ENCODE peak calls at places on chromosomes 7 and 10, in eight cellular contexts. Q is upper lobe of right lung, R is cardiac muscle cell, C is brain microvascular endothelial cell, Z is epithelial cell of esophagus, V is IMR-90, A is AG10803, S is left ventricle myocardium inferior. M is an unnamed sample.

GRCh38 chr7:158820656-158821055 is 8.7 kb downstream of the ESYT2 start:
- DNase-seq in Q (no peak), C (no peak), S (no peak), V (peak), A (no peak), R (no peak), Z (no peak), M (no peak)

GRCh38 chr10:13877154-13877909 is 290.6 kb downstream of the PRPF18 start:
- DNase-seq in Q (peak), R (no peak), V (peak), C (no peak), S (peak), Z (no peak), A (peak), M (no peak)

GRCh38 chr10:6089334-6090219 is 743 bp downstream of the RBM17 start:
- DNase-seq in S (no peak), Z (peak), R (peak), V (no peak), C (no peak), A (peak), Q (peak), M (peak)

GRCh38 chr10:31059323-31059722 is 27.7 kb upstream of the ZNF438 start:
- DNase-seq in Q (no peak), Z (peak), C (no peak), A (no peak), S (no peak), V (no peak), R (no peak), M (no peak)

GRCh38 chr10:125982256-125982948 is 86.0 kb downstream of the FANK1 start:
- DNase-seq in Q (no peak), S (no peak), Z (peak), A (peak), C (peak), V (peak), R (peak), M (peak)

GRCh38 chr7:92736870-92737269 is 99.5 kb downstream of the CDK6 start:
- DNase-seq in S (no peak), Z (no peak), A (no peak), C (no peak), R (no peak), Q (no peak), V (no peak), M (no peak)

GRCh38 chr10:28459453-28460144 is 73.3 kb upstream of the WAC start:
- DNase-seq in Z (no peak), V (no peak), R (no peak), Q (no peak), A (no peak), S (no peak), C (no peak), M (no peak)

GRCh38 chr7:103528152-103528551 is 82.1 kb upstream of the SLC26A5 start:
- DNase-seq in S (no peak), Z (no peak), A (no peak), R (no peak), Q (no peak), C (no peak), V (peak), M (no peak)

GRCh38 chr7:73799282-73800141 is 29.4 kb upstream of the CLDN3 start:
- DNase-seq in C (no peak), S (no peak), Z (peak), R (no peak), V (no peak), A (no peak), Q (no peak), M (peak)

GRCh38 chr7:140691368-140692045 is 5.0 kb upstream of the NDUFB2 start:
- DNase-seq in C (no peak), R (no peak), S (no peak), Z (no peak), Q (no peak), V (no peak), A (no peak), M (no peak)

GRCh38 chr10:59562126-59562525 is 147.5 kb downstream of the SLC16A9 start:
- DNase-seq in A (peak), C (no peak), Q (no peak), S (no peak), R (no peak), Z (no peak), V (no peak), M (no peak)

GRCh38 chr10:72069751-72070501 is 18.4 kb downstream of the SPOCK2 start:
- DNase-seq in R (no peak), A (no peak), Z (no peak), Q (no peak), V (no peak), S (no peak), C (no peak), M (peak)

GRCh38 chr7:149783386-149784250 is 10.2 kb upstream of the ZNF467 start:
- DNase-seq in V (no peak), R (no peak), S (no peak), Q (no peak), Z (no peak), C (no peak), A (no peak), M (no peak)

GRCh38 chr7:47485640-47486435 is 96.1 kb downstream of the TNS3 start:
- DNase-seq in C (no peak), R (no peak), A (peak), Z (no peak), Q (no peak), S (no peak), V (peak), M (no peak)

GRCh38 chr7:137772748-137773147 is 74.0 kb downstream of the DGKI start:
- DNase-seq in A (peak), R (no peak), Z (peak), V (peak), S (no peak), C (peak), Q (no peak), M (peak)

GRCh38 chr10:77603529-77603927 is 34.1 kb downstream of the KCNMA1 start:
- DNase-seq in S (no peak), A (peak), R (no peak), C (no peak), Z (peak), Q (no peak), V (peak), M (peak)

GRCh38 chr10:1643161-1643910 is 94.0 kb downstream of the ADARB2 start:
- DNase-seq in R (peak), C (no peak), Z (peak), V (no peak), A (no peak), S (no peak), Q (no peak), M (peak)

GRCh38 chr10:73076361-73077183 is 20.1 kb downstream of the P4HA1 start:
- DNase-seq in C (peak), R (no peak), S (peak), A (peak), Q (no peak), V (peak), Z (no peak), M (peak)

GRCh38 chr7:44105832-44106231 is 1.7 kb downstream of the AEBP1 start:
- DNase-seq in Q (no peak), S (no peak), V (no peak), A (no peak), C (no peak), R (no peak), Z (no peak), M (no peak)

DNA sequence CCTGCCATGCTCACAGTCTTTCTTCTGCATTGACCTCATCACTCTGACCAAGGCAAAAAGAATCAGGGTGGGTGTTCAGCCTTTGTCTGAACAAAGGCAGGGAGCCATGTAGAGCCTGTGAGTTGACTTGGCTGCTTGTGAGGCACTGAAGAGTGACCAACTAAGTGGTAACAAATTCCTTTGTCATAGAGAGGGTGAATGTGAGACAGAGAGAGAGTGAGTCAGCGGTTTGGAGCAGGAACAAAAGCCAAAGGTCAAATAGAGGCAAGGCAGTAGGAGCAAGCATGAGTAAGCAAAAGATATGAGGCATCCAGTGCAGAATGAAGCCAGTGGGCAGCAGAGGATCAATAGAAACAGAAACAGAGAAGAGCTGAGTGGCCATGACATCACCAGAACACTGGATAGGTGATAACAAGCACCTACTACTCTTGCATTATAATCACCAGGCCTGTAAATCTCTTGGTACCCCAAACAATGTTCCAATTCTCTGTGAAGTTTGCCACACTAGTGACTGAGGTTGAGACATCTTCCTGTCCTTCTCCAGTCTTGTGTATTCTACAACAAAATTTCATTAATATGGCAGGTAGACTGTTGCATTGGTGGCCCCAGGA is 116.2 kb upstream of the LAMB4 start:
- DNase-seq in Q (no peak), A (peak), Z (peak), V (peak), R (peak), C (peak), S (no peak), M (peak)
- TF ChIP-seq CTCF in Q (no peak), A (no peak), Z (no peak), V (peak), R (peak), C (peak), S (no peak), M (no peak)

GRCh38 chr10:42830237-42830636 is 47.6 kb downstream of the BMS1 start:
- DNase-seq in Z (no peak), V (no peak), S (peak), A (no peak), Q (no peak), C (no peak), R (no peak), M (no peak)

GRCh38 chr10:42836771-42837468 is 54.3 kb downstream of the BMS1 start:
- DNase-seq in R (peak), V (peak), S (no peak), A (peak), Z (peak), Q (no peak), C (peak), M (no peak)

GRCh38 chr10:42836096-42836495 is 53.5 kb downstream of the BMS1 start:
- DNase-seq in Z (no peak), A (no peak), V (no peak), R (no peak), S (no peak), C (no peak), Q (no peak), M (no peak)
- TF ChIP-seq CTCF in Z (no peak), A (no peak), V (no peak), R (no peak), S (no peak), C (no peak), Q (no peak), M (no peak)

GRCh38 chr10:99548041-99548530 is 15.3 kb downstream of the NKX2-3 start:
- DNase-seq in R (no peak), Q (no peak), A (peak), S (no peak), V (peak), C (peak), Z (peak), M (peak)
- TF ChIP-seq CTCF in R (peak), Q (peak), A (peak), S (peak), V (peak), C (peak), Z (peak), M (no peak)

GRCh38 chr10:113560071-113560470 is 7.2 kb downstream of the HABP2 start:
- DNase-seq in A (no peak), S (no peak), Z (peak), Q (no peak), C (no peak), R (no peak), V (no peak), M (no peak)
- TF ChIP-seq CTCF in A (no peak), S (no peak), Z (no peak), Q (no peak), C (no peak), R (no peak), V (no peak), M (no peak)